ENCODE peak calls at places on chromosomes 7 and 10, in seven cellular contexts. B is AG04450, L is upper lobe of right lung, E is RWPE1, H is psoas muscle, G is cardiac muscle cell, T is fibroblast of lung. Y is an unnamed sample.

GRCh38 chr7:41207141-41207540 is 495.7 kb downstream of the INHBA start:
- DNase-seq in G (no peak), E (no peak), B (no peak), L (no peak), H (no peak), T (no peak), Y (no peak)

GRCh38 chr7:69067397-69067796 is 530.9 kb upstream of the AUTS2 start:
- DNase-seq in T (peak), B (no peak), G (peak), H (no peak), L (peak), E (no peak), Y (peak)

GRCh38 chr10:1472178-1472577 is 265.1 kb downstream of the ADARB2 start:
- DNase-seq in H (no peak), E (no peak), G (no peak), T (no peak), B (no peak), L (no peak), Y (no peak)

GRCh38 chr7:96408881-96409280 is 87.0 kb upstream of the SLC25A13 start:
- DNase-seq in G (no peak), H (no peak), B (no peak), T (no peak), L (no peak), E (no peak), Y (no peak)

GRCh38 chr7:24715171-24715570 is 42.1 kb downstream of the GSDME start:
- DNase-seq in G (no peak), T (no peak), B (no peak), L (no peak), E (no peak), H (no peak), Y (no peak)

GRCh38 chr10:129096340-129096984 is 370.6 kb upstream of the MGMT start:
- DNase-seq in H (no peak), T (peak), B (peak), L (no peak), E (no peak), G (peak), Y (no peak)

GRCh38 chr10:125091891-125092290 is 68.5 kb downstream of the CTBP2 start:
- DNase-seq in E (no peak), L (no peak), B (no peak), G (peak), H (no peak), T (no peak), Y (no peak)

GRCh38 chr10:114266521-114266920 is 27.5 kb downstream of the VWA2 start:
- DNase-seq in B (no peak), E (peak), G (peak), L (no peak), H (no peak), T (peak), Y (no peak)

GRCh38 chr10:63593576-63593975 is 72.4 kb downstream of the REEP3 start:
- DNase-seq in G (peak), L (no peak), H (no peak), B (no peak), T (peak), E (no peak), Y (no peak)

GRCh38 chr10:133237241-133238065 is at the start of gene VENTX:
- DNase-seq in E (no peak), B (no peak), L (no peak), G (no peak), H (no peak), T (no peak), Y (peak)

GRCh38 chr7:155198901-155199845 is 98.5 kb upstream of the INSIG1 start:
- DNase-seq in L (no peak), T (peak), E (no peak), B (peak), H (no peak), G (peak), Y (no peak)

GRCh38 chr10:121662945-121663917 is 65.0 kb upstream of the FGFR2 start:
- DNase-seq in L (no peak), G (no peak), E (no peak), H (no peak), T (no peak), B (no peak), Y (peak)

GRCh38 chr7:138957217-138957616 is 24.0 kb downstream of the KIAA1549 start:
- DNase-seq in H (no peak), L (no peak), T (no peak), E (no peak), G (no peak), B (no peak), Y (no peak)

GRCh38 chr7:43220250-43220649 is 107.8 kb downstream of the HECW1 start:
- DNase-seq in T (peak), B (peak), E (no peak), L (no peak), G (peak), H (no peak), Y (no peak)

GRCh38 chr7:90518630-90519029 is 49.2 kb downstream of the PTTG1IP2 start:
- DNase-seq in L (no peak), H (no peak), G (no peak), T (no peak), B (no peak), E (no peak), Y (no peak)

GRCh38 chr7:152050547-152050971 is 25.1 kb downstream of the GALNT11 start:
- DNase-seq in B (peak), H (no peak), E (no peak), L (no peak), G (peak), T (peak), Y (no peak)

GRCh38 chr10:133325761-133326463 is 10.8 kb downstream of the CALY start:
- DNase-seq in T (no peak), E (no peak), L (no peak), B (no peak), H (peak), G (no peak), Y (peak)

GRCh38 chr7:149872419-149873073 is 1.2 kb upstream of the ATP6V0E2 start:
- DNase-seq in L (peak), B (no peak), E (peak), G (peak), H (peak), T (peak), Y (peak)

GRCh38 chr7:18895456-18895855 is 222.0 kb downstream of the TWIST1 start:
- DNase-seq in B (peak), L (no peak), H (no peak), E (peak), T (peak), G (peak), Y (no peak)

GRCh38 chr10:51706225-51706624 is 6.8 kb upstream of the CSTF2T start:
- DNase-seq in H (peak), T (peak), L (no peak), B (peak), E (no peak), G (peak), Y (no peak)

GRCh38 chr7:151426486-151426905 is 13.4 kb downstream of the CRYGN start:
- DNase-seq in L (no peak), T (peak), H (peak), E (peak), B (peak), G (peak), Y (no peak)

GRCh38 chr10:442209-442608 is 247.3 kb downstream of the DIP2C start:
- DNase-seq in T (no peak), L (no peak), E (no peak), H (no peak), B (no peak), G (no peak), Y (no peak)

GRCh38 chr7:18570890-18571478 is 75.4 kb downstream of the HDAC9 start:
- DNase-seq in G (peak), E (peak), T (peak), H (no peak), L (no peak), B (no peak), Y (no peak)

GRCh38 chr7:13946181-13946580 is 43.3 kb downstream of the ETV1 start:
- DNase-seq in G (peak), T (peak), E (no peak), L (no peak), B (peak), H (no peak), Y (no peak)

GRCh38 chr7:66950763-66951162 is 29.7 kb downstream of the TMEM248 start:
- DNase-seq in B (no peak), E (no peak), T (peak), L (no peak), H (no peak), G (peak), Y (no peak)

GRCh38 chr7:77799078-77799964 is 748 bp downstream of the PHTF2 start:
- DNase-seq in T (peak), G (peak), L (peak), E (peak), H (peak), B (no peak), Y (peak)

GRCh38 chr7:141663081-141663510 is 38.9 kb downstream of the DENND11 start:
- DNase-seq in T (no peak), G (peak), B (no peak), E (no peak), L (no peak), H (no peak), Y (no peak)

GRCh38 chr10:101694674-101695403 is at the start of gene FBXW4:
- DNase-seq in H (peak), L (peak), E (peak), T (peak), B (no peak), G (peak), Y (peak)

GRCh38 chr7:77738871-77739270 is 42.6 kb downstream of the RSBN1L start:
- DNase-seq in H (no peak), E (no peak), T (peak), G (peak), L (no peak), B (no peak), Y (no peak)

GRCh38 chr10:72263613-72264241 is 10.0 kb upstream of the DDIT4 start:
- DNase-seq in T (no peak), G (peak), E (no peak), B (no peak), H (no peak), L (peak), Y (no peak)

GRCh38 chr7:35617076-35617475 is 77.9 kb downstream of the HERPUD2 start:
- DNase-seq in B (no peak), E (no peak), L (no peak), H (no peak), T (peak), G (peak), Y (no peak)

GRCh38 chr7:55369427-55369826 is 4.3 kb downstream of the LANCL2 start:
- DNase-seq in L (no peak), T (peak), E (no peak), G (peak), H (no peak), B (peak), Y (no peak)

GRCh38 chr10:61110188-61110844 is 166.3 kb upstream of the RHOBTB1 start:
- DNase-seq in E (no peak), L (no peak), H (no peak), B (peak), T (peak), G (peak), Y (no peak)

GRCh38 chr7:135857519-135858274 is 109.1 kb upstream of the FAM180A start:
- DNase-seq in T (no peak), L (no peak), H (no peak), B (no peak), E (no peak), G (no peak), Y (no peak)

GRCh38 chr7:90592036-90592435 is 4.1 kb upstream of the CDK14 start:
- DNase-seq in B (no peak), E (no peak), G (no peak), L (no peak), H (no peak), T (no peak), Y (no peak)

GRCh38 chr10:125026036-125026931 is 84.4 kb downstream of the ZRANB1 start:
- DNase-seq in B (no peak), T (no peak), L (no peak), G (no peak), H (peak), E (no peak), Y (no peak)

GRCh38 chr7:77917500-77918262 is 119.1 kb downstream of the PHTF2 start:
- DNase-seq in T (no peak), H (no peak), B (no peak), L (no peak), G (no peak), E (no peak), Y (no peak)

GRCh38 chr7:106625678-106626301 is 35.2 kb downstream of the CCDC71L start:
- DNase-seq in B (no peak), E (no peak), G (no peak), H (no peak), L (no peak), T (no peak), Y (no peak)

GRCh38 chr10:101330236-101331225 is 23.4 kb upstream of the BTRC start:
- DNase-seq in B (peak), G (peak), H (no peak), L (no peak), T (peak), E (peak), Y (no peak)

GRCh38 chr7:7562736-7563135 is 3.9 kb upstream of the MIOS start:
- DNase-seq in E (no peak), G (peak), T (peak), H (no peak), L (no peak), B (no peak), Y (no peak)

GRCh38 chr10:131402771-131403723 is 91.5 kb upstream of the TCERG1L start:
- DNase-seq in H (no peak), T (no peak), L (no peak), G (no peak), E (no peak), B (no peak), Y (no peak)
- TF ChIP-seq CTCF in H (no peak), T (no peak), L (no peak), G (no peak), E (no peak), B (no peak), Y (no peak)

DNA sequence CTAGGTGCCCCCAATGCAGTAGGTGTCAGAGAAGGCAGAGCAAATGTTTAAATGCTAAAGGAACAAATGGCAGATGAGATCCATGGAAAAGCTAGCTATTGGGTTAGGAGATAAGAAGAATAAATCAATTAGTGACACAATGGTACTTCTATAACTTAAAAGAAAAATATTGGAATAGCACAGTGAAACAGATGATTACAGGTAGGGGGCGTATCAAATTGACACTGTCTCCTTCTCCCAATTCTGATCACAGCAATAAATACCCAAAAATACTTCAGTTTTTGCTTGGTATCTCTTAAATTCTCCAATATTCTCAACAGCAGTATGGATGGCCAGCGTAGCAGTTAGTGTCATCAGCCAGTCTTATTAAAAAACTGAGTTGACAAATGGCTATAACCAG is 5.2 kb downstream of the FRA10AC1 start:
- DNase-seq in G (no peak), E (no peak), L (no peak), T (no peak), H (no peak), B (no peak), Y (no peak)
- TF ChIP-seq CTCF in G (no peak), E (no peak), L (no peak), T (no peak), H (no peak), B (no peak), Y (no peak)

DNA sequence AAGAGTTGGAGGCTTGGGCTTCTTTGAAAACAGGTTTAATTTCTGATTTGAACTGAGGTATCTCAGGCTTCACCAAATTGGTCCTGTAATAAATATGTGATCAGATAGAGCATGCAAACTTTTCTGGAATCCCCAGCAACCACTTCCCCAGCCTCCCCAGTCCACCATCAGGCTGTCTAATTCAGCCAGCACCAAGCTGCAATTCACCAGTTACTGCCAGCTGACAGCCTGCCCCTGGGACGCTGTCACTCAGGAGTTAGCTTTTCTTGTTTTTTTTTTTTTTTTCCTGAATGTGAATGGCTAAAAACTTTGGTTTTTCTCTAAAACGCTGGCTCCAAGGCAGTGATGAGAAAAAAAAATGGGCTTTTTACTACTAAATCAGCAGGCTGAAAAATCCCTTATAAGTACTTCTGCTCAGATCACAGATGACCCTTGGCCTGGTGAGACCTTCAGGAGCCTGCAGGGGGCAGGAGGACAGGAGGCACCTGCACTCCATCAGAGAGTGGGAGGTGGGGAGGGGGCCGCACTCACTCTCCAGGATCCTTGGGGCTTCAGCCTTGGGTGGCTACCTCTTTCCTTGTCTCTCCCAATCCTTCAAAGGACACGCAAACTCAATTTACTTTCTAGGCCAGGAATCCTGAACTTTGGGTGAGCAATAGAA is 349.4 kb downstream of the GATA3 start:
- DNase-seq in L (no peak), E (no peak), B (no peak), G (no peak), H (no peak), T (no peak), Y (peak)
- TF ChIP-seq CTCF in L (no peak), E (no peak), B (no peak), G (no peak), H (no peak), T (no peak), Y (peak)

DNA sequence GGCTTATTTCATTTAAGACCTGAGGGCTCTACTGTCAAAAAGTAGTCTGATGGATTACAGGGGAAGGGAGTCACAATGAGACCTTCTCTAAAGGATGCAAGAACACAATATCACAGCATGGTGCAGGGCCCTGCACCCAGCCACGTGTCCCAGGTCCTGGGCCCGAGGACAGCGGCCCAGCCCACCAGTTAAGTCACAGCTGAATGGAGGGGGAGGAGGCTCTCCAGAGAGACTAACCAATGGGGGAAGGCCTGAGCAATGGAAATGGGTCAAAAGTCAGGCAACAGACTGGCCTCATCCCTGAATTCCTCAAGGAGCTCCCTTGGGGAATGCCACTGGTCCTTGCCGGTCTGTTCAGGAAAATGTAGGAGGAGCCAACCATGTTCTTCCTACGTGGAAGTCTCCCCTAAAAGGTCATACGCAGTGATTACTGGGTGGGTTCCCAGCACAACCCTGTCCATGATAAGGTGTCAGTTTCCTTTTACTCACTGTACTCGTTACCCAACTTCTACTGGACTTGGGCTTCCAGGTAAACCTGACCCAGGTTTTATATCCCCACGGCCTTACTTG is 28.3 kb downstream of the CCDC3 start:
- DNase-seq in L (no peak), G (peak), H (no peak), T (no peak), B (no peak), E (no peak), Y (no peak)
- TF ChIP-seq CTCF in L (no peak), G (no peak), H (no peak), T (no peak), B (no peak), E (no peak), Y (no peak)

GRCh38 chr7:94243312-94243711 is 151.4 kb upstream of the COL1A2 start:
- DNase-seq in H (no peak), G (no peak), B (no peak), E (no peak), T (no peak), L (no peak), Y (peak)
- TF ChIP-seq CTCF in H (no peak), G (no peak), B (no peak), E (no peak), T (no peak), L (no peak), Y (no peak)

GRCh38 chr7:50119815-50120637 is 27.0 kb upstream of the ZPBP start:
- DNase-seq in G (no peak), B (no peak), L (no peak), H (no peak), T (no peak), E (no peak), Y (peak)
- TF ChIP-seq CTCF in G (no peak), B (no peak), L (no peak), H (no peak), T (no peak), E (no peak), Y (peak)

GRCh38 chr10:70816220-70816894 is 609 bp downstream of the SGPL1 start:
- DNase-seq in B (peak), E (peak), L (peak), T (peak), H (peak), G (peak), Y (peak)
- TF ChIP-seq CTCF in B (no peak), E (no peak), L (no peak), T (no peak), H (no peak), G (no peak), Y (no peak)

GRCh38 chr10:16777473-16778370 is 39.5 kb downstream of the RSU1 start:
- DNase-seq in E (peak), G (peak), L (no peak), B (peak), T (peak), H (no peak), Y (no peak)
- TF ChIP-seq CTCF in E (peak), G (peak), L (peak), B (peak), T (peak), H (peak), Y (peak)

DNA sequence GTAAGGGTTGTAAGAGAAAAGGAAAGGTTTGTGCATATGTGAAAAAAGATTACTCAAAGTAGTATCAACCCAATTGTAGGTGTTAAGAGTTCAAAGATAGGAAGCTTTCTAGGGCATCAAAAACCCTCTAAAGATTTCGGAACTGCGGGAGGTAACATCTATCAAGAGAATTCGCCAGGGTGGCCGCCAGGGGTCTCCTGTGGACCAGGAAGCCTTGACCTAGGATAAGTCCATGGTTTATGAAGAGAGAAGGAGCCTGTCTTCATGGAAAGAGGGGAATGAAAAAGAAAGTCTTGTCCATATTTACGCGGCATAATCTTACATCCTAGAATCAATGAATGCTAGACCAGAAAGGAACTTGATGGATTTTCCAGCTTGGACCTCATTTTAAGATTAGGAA is 140.7 kb upstream of the CALCR start:
- DNase-seq in E (peak), L (peak), H (peak), G (peak), B (peak), T (peak), Y (peak)
- TF ChIP-seq CTCF in E (peak), L (peak), H (peak), G (peak), B (peak), T (peak), Y (peak)

DNA sequence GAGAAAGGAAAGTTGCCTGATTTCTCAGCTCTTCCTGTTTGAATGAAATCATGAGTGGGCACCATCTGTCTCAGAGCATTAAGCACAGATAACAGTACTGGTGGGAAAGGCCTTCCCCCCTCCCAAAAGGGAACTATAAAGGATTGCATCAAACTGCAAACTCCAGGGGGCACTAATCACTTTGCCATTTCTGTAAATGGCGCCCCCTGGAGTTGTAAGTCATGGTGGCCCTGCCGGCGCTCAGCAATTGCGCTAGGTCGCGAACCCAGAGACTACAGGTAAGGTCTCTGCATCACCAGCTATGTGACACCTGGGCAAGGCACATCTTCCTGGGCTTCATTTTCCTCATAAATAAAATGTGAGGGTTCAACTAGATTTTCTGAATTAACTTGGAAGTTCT is 11.1 kb downstream of the LRRC4 start:
- DNase-seq in G (no peak), T (no peak), L (no peak), H (no peak), B (no peak), E (no peak), Y (no peak)
- TF ChIP-seq CTCF in G (peak), T (no peak), L (peak), H (no peak), B (peak), E (no peak), Y (peak)

Y was measured in nephron progenitor cell.